ENCODE peak calls at places on chromosomes 5 and 9, in four cellular contexts. C is AG04449, U is nephron progenitor cell, F is A549. Q is an unnamed sample.

GRCh38 chr5:168464214-168464613 is 22.1 kb upstream of the RARS1 start:
- DNase-seq in C (no peak), U (no peak), F (no peak), Q (no peak)

GRCh38 chr5:40184-40583 is 51.8 kb upstream of the PLEKHG4B start:
- DNase-seq in C (no peak), U (no peak), F (no peak), Q (no peak)

GRCh38 chr5:113378486-113378885 is 56.3 kb downstream of the TSSK1B start:
- DNase-seq in C (no peak), U (no peak), F (no peak), Q (no peak)

GRCh38 chr5:156778139-156778696 is 71.9 kb upstream of the PPP1R2B start:
- DNase-seq in C (no peak), U (no peak), F (no peak), Q (no peak)

GRCh38 chr5:50807661-50808060 is 141.2 kb downstream of the PARP8 start:
- DNase-seq in C (no peak), U (no peak), F (no peak), Q (no peak)

GRCh38 chr9:90290716-90291485 is 351.7 kb downstream of the DIRAS2 start:
- DNase-seq in C (no peak), U (no peak), F (no peak), Q (no peak)

GRCh38 chr9:89718635-89719034 is 113.8 kb downstream of the GADD45G start:
- DNase-seq in C (no peak), U (no peak), F (no peak), Q (no peak)

GRCh38 chr5:133565993-133566392 is 46.3 kb downstream of the FSTL4 start:
- DNase-seq in C (no peak), U (peak; percentile 84), F (no peak), Q (peak; percentile 58)

GRCh38 chr9:79800578-79800977 is 228.8 kb downstream of the TLE4 start:
- DNase-seq in C (peak; percentile 26), U (no peak), F (no peak), Q (no peak)

GRCh38 chr9:32455738-32456137 is 70.3 kb downstream of the RIGI start:
- DNase-seq in C (no peak), U (no peak), F (no peak), Q (no peak)

GRCh38 chr5:140246378-140247122 is 56.4 kb downstream of the PFDN1 start:
- DNase-seq in C (peak; percentile 36), U (no peak), F (no peak), Q (no peak)
- TF ChIP-seq CTCF in C (no peak), U (no peak), F (no peak), Q (no peak)

GRCh38 chr5:136374638-136375037 is 9.3 kb upstream of the TRPC7 start:
- DNase-seq in C (no peak), U (no peak), F (no peak), Q (no peak)

GRCh38 chr5:136375920-136376319 is 10.6 kb upstream of the TRPC7 start:
- DNase-seq in C (no peak), U (no peak), F (no peak), Q (no peak)

GRCh38 chr5:136374003-136374402 is 8.7 kb upstream of the TRPC7 start:
- DNase-seq in C (no peak), U (no peak), F (no peak), Q (peak; percentile 12)
- TF ChIP-seq CTCF in C (peak; percentile 42), U (no peak), F (peak; percentile 37), Q (no peak)

DNA sequence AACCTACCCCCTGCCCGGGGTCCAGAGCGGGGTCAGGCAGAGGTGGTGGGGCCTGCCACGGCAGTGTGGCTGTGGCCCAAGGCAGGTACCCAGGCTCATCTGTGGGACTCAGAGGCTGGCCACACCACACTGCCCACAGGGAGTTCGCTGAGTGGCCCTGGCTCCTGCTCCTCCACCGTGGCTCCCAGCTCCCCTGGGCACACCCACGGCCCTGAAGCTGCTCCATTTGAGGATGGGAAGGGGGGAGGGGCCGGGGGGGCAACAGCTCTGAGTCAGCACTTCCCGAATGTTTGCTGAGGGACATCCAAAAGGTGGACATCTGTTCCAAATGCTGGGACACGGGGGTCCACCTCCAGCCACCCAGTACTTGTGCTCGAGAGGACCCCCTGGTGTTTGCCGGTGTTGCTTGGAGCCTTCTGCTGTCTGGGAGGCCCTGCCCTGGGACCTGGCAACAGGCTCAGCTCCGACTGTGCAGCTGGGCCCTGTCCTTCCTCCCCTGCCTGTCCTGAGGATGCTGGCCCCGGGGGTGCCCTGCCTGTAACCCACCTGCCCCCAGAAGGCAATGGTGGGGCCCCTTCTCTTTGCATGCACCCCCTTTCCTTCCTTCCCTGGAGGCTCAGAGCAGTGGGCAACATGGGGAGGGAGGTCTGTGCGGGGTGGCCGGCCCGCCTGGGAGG is 2.5 kb upstream of the NRARP start:
- DNase-seq in C (no peak), U (peak; percentile 42), F (no peak), Q (peak; percentile 58)
- TF ChIP-seq CTCF in C (peak; percentile 23), U (no peak), F (no peak), Q (no peak)

GRCh38 chr9:92141144-92142129 is 26.2 kb upstream of the SPTLC1 start:
- DNase-seq in C (no peak), U (peak; percentile 67), F (no peak), Q (peak; percentile 57)
- TF ChIP-seq CTCF in C (peak; percentile 17), U (peak; percentile 6), F (no peak), Q (peak; percentile 14)

GRCh38 chr9:2641033-2641432 is 19.4 kb downstream of the VLDLR start:
- DNase-seq in C (no peak), U (no peak), F (no peak), Q (no peak)
- TF ChIP-seq CTCF in C (no peak), U (no peak), F (no peak), Q (no peak)

Q was measured in endothelial cell.